ENCODE peak calls at places on chromosomes 11 and 22, in nine cellular contexts. N, O, D, J, G, Q, P, Z and K are unnamed samples.

GRCh38 chr11:30432716-30433115 is 109.8 kb downstream of the ARL14EP start:
- DNase-seq in Z (no peak), Q (no peak), G (no peak), O (no peak), J (no peak), N (no peak), P (no peak), D (no peak), K (no peak)

GRCh38 chr11:23732026-23732425 is 764.8 kb upstream of the LUZP2 start:
- DNase-seq in G (no peak), Q (no peak), N (peak; percentile 61), Z (no peak), D (no peak), J (no peak), P (no peak), O (no peak), K (peak; percentile 15)

GRCh38 chr11:72235351-72236057 is 8.5 kb downstream of the PHOX2A start:
- DNase-seq in Z (no peak), J (no peak), O (no peak), Q (no peak), P (no peak), D (no peak), G (no peak), N (no peak), K (no peak)

GRCh38 chr22:41415554-41415953 is 31.0 kb downstream of the TOB2 start:
- DNase-seq in P (no peak), J (no peak), Q (no peak), D (peak; percentile 35), Z (no peak), O (no peak), N (no peak), G (no peak), K (no peak)

GRCh38 chr11:116478676-116479075 is 294.1 kb downstream of the BUD13 start:
- DNase-seq in N (no peak), Z (no peak), P (no peak), D (no peak), G (no peak), Q (no peak), O (no peak), J (no peak), K (no peak)

GRCh38 chr11:70129051-70129592 is 51.0 kb downstream of the ANO1 start:
- DNase-seq in P (no peak), Q (no peak), D (no peak), N (no peak), O (no peak), G (no peak), J (no peak), Z (no peak), K (no peak)

GRCh38 chr11:92893276-92893675 is 76.2 kb upstream of the MTNR1B start:
- DNase-seq in N (no peak), J (no peak), O (no peak), D (no peak), Q (no peak), G (no peak), P (no peak), Z (no peak), K (no peak)

GRCh38 chr11:69477111-69477510 is 4.4 kb upstream of the LINC01488 start:
- DNase-seq in O (no peak), P (no peak), D (peak; percentile 16), N (no peak), Q (no peak), G (no peak), Z (no peak), J (no peak), K (no peak)

GRCh38 chr22:27329966-27330645 is 471.4 kb downstream of the MN1 start:
- DNase-seq in J (no peak), D (no peak), N (no peak), O (no peak), G (no peak), P (no peak), Z (no peak), Q (no peak), K (no peak)

GRCh38 chr11:46557684-46558151 is 36.1 kb downstream of the AMBRA1 start:
- DNase-seq in Q (no peak), O (no peak), G (no peak), N (peak; percentile 13), Z (no peak), J (no peak), D (no peak), P (no peak), K (no peak)

GRCh38 chr22:31841029-31841827 is 87.4 kb downstream of the DEPDC5 start:
- DNase-seq in P (no peak), D (no peak), G (no peak), N (no peak), J (no peak), O (no peak), Q (no peak), Z (no peak), K (no peak)

GRCh38 chr11:95563859-95564258 is 225.7 kb downstream of the FAM76B start:
- DNase-seq in Z (no peak), J (no peak), Q (no peak), N (no peak), P (no peak), D (no peak), G (no peak), O (no peak), K (no peak)

GRCh38 chr11:47111318-47111804 is 65.3 kb downstream of the ARFGAP2 start:
- DNase-seq in J (no peak), P (no peak), Z (no peak), N (no peak), O (no peak), Q (no peak), D (no peak), G (no peak), K (no peak)

GRCh38 chr11:73969991-73970800 is 12.4 kb downstream of the UCP2 start:
- DNase-seq in Q (no peak), O (no peak), P (no peak), J (no peak), D (no peak), N (no peak), G (peak; percentile 67), Z (no peak), K (no peak)

GRCh38 chr22:50676211-50676636 is 3.6 kb downstream of the SHANK3 start:
- DNase-seq in N (no peak), J (no peak), O (no peak), D (no peak), Z (no peak), G (no peak), P (no peak), Q (no peak), K (no peak)

GRCh38 chr22:33476716-33477115 is 418.5 kb upstream of the SYN3 start:
- DNase-seq in G (no peak), J (no peak), D (no peak), N (peak; percentile 15), Q (no peak), P (no peak), O (no peak), Z (no peak), K (no peak)

GRCh38 chr11:110858556-110858921 is 146.3 kb upstream of the ARHGAP20 start:
- DNase-seq in O (no peak), G (no peak), D (peak; percentile 12), N (peak; percentile 33), Z (no peak), P (no peak), J (no peak), Q (peak; percentile 57), K (no peak)

GRCh38 chr11:82901165-82901938 is at the start of gene DDIAS:
- DNase-seq in O (peak; percentile 75), Z (peak; percentile 86), J (peak; percentile 87), D (peak; percentile 96), N (peak; percentile 97), P (peak; percentile 86), Q (peak; percentile 93), G (peak; percentile 99), K (peak; percentile 94)

GRCh38 chr11:82505384-82505783 is 228.3 kb downstream of the FAM181B start:
- DNase-seq in N (no peak), G (no peak), P (no peak), J (no peak), D (no peak), Z (no peak), Q (no peak), O (no peak), K (no peak)

GRCh38 chr11:90234977-90235376 is 12.1 kb upstream of the CHORDC1 start:
- DNase-seq in Q (no peak), D (no peak), P (no peak), O (no peak), J (no peak), N (peak; percentile 33), Z (no peak), G (no peak), K (no peak)